ENCODE peak calls at places on chromosomes 4 and X, in eight cellular contexts. J is activated CD4-positive, alpha-beta T cell treated with anti-CD3 and anti-CD28 coated beads, Interleukin-2, amount 50 U/mL, for 1 hour; C is stimulated activated CD4-positive, alpha-beta T cell treated with anti-CD3 and anti-CD28 coated beads, Interleukin-4, amount 100 ng/mL, for 4 hours; M is kidney; Q is Caki2; K is glutamatergic neuron; U is hepatic stellate cell; H is MV-4-11. P is an unnamed sample.

GRCh38 chrX:87006561-87006960 is 511.0 kb upstream of the KLHL4 start:
- DNase-seq in J (no peak), C (no peak), K (no peak), U (no peak), M (no peak), H (no peak), Q (no peak), P (no peak)

GRCh38 chrX:103356023-103356798 is at the start of gene TCEAL9:
- DNase-seq in Q (peak; percentile 73), H (no peak), C (no peak), J (no peak), M (peak; percentile 81), K (peak; percentile 42), U (peak; percentile 38), P (peak; percentile 90)

GRCh38 chr4:11456441-11456840 is 27.7 kb upstream of the HS3ST1 start:
- DNase-seq in Q (no peak), H (no peak), K (no peak), M (no peak), C (no peak), U (no peak), J (no peak), P (no peak)

GRCh38 chrX:119871245-119871598 is 311 bp downstream of the RNF113A start:
- DNase-seq in J (no peak), M (peak; percentile 75), U (peak; percentile 15), Q (no peak), H (no peak), C (no peak), K (peak; percentile 22), P (no peak)

GRCh38 chr4:121256346-121256745 is 92.2 kb upstream of the TNIP3 start:
- DNase-seq in H (peak; percentile 86), C (peak; percentile 72), U (no peak), J (peak; percentile 7), Q (peak; percentile 39), K (no peak), M (no peak), P (peak; percentile 96)

GRCh38 chrX:2487366-2487765 is 13.4 kb downstream of the DHRSX start:
- DNase-seq in C (no peak), Q (no peak), M (no peak), K (no peak), J (no peak), U (no peak), H (no peak), P (no peak)

GRCh38 chr4:112938461-112939058 is 110.9 kb upstream of the ANK2 start:
- DNase-seq in U (peak; percentile 21), J (no peak), K (no peak), Q (peak; percentile 35), H (peak; percentile 16), M (no peak), C (no peak), P (peak; percentile 76)

GRCh38 chr4:88215351-88215750 is 56.9 kb upstream of the ABCG2 start:
- DNase-seq in K (no peak), J (no peak), U (no peak), H (no peak), Q (no peak), M (no peak), C (no peak), P (no peak)

GRCh38 chr4:78024085-78024484 is 33.0 kb upstream of the FRAS1 start:
- DNase-seq in M (no peak), U (no peak), Q (no peak), H (no peak), K (no peak), J (no peak), C (no peak), P (no peak)

GRCh38 chrX:129606918-129607317 is 47.8 kb downstream of the APLN start:
- DNase-seq in H (peak; percentile 0), M (no peak), J (peak; percentile 50), U (peak; percentile 72), K (peak; percentile 46), C (peak; percentile 21), Q (peak; percentile 28), P (peak; percentile 61)

GRCh38 chr4:47533689-47534347 is 48.7 kb downstream of the ATP10D start:
- DNase-seq in Q (no peak), M (no peak), C (no peak), J (no peak), H (peak; percentile 8), U (no peak), K (no peak), P (no peak)

GRCh38 chr4:102787096-102787867 is 26.5 kb upstream of the MANBA start:
- DNase-seq in U (no peak), Q (no peak), C (no peak), M (no peak), K (no peak), J (no peak), H (peak; percentile 4), P (peak; percentile 79)

GRCh38 chr4:3234171-3235029 is 14.6 kb upstream of the MSANTD1 start:
- DNase-seq in M (no peak), H (no peak), J (no peak), C (no peak), U (no peak), K (no peak), Q (no peak), P (no peak)

GRCh38 chr4:24651266-24651665 is 66.9 kb upstream of the DHX15 start:
- DNase-seq in U (no peak), C (no peak), K (no peak), H (peak; percentile 28), J (no peak), Q (no peak), M (no peak), P (no peak)

GRCh38 chrX:78712381-78712780 is 35.1 kb upstream of the LPAR4 start:
- DNase-seq in U (no peak), K (no peak), H (no peak), Q (no peak), J (no peak), M (no peak), C (no peak), P (no peak)

GRCh38 chr4:107512549-107512948 is 207.5 kb downstream of the PAPSS1 start:
- DNase-seq in K (no peak), H (no peak), U (no peak), C (no peak), J (no peak), Q (no peak), M (no peak), P (no peak)

GRCh38 chrX:4978613-4979012 is 1250.1 kb downstream of the NLGN4X start:
- DNase-seq in C (no peak), Q (no peak), H (no peak), K (no peak), U (no peak), J (no peak), M (no peak), P (no peak)

GRCh38 chr4:139975830-139976272 is 178.1 kb downstream of the MAML3 start:
- DNase-seq in H (peak; percentile 97), M (no peak), Q (no peak), K (no peak), C (no peak), U (no peak), J (no peak), P (peak; percentile 88)

GRCh38 chr4:147586637-147587036 is 30.6 kb upstream of the TMEM184C start:
- DNase-seq in H (no peak), J (no peak), M (no peak), K (no peak), Q (no peak), C (no peak), U (no peak), P (no peak)

GRCh38 chr4:183173580-183174526 is 74.8 kb downstream of the WWC2 start:
- DNase-seq in M (no peak), U (no peak), H (no peak), J (no peak), Q (peak; percentile 62), K (no peak), C (no peak), P (peak; percentile 38)

GRCh38 chrX:1599791-1600405 is 8.5 kb downstream of the AKAP17A start:
- DNase-seq in K (no peak), U (no peak), H (no peak), Q (no peak), C (no peak), J (no peak), M (peak; percentile 58), P (no peak)